ENCODE peak calls at places on chromosomes 13 and 19, in ten cellular contexts. One of them, this sample, is unnamed.
A peak's percentile ranks its signal among the peaks of the same experiment; 100 is the strongest.

GRCh38 chr13:29160862-29161261 is 340.7 kb downstream of the MTUS2 start:
- DNase-seq in AG08396: no peak
- DNase-seq in CD4-positive, alpha-beta T cell: no peak
- DNase-seq in aorta: no peak
- DNase-seq in amygdala: no peak
- DNase-seq in NCI-H1417 treated with DMSO at 0.1 percent for 48 hours: no peak
- DNase-seq in ovary: no peak
- DNase-seq in fibroblast of the conjunctiva: no peak
- DNase-seq in stimulated activated CD4-positive, alpha-beta T cell treated with anti-CD3 and anti-CD28 coated beads, TNF-alpha, amount 100 ng/mL, for 1 hour: no peak
- DNase-seq in GM10248: no peak
- DNase-seq in this sample: no peak

GRCh38 chr19:31070676-31071075 is 278.6 kb downstream of the TSHZ3 start:
- DNase-seq in AG08396: no peak
- DNase-seq in CD4-positive, alpha-beta T cell: no peak
- DNase-seq in aorta: no peak
- DNase-seq in amygdala: no peak
- DNase-seq in NCI-H1417 treated with DMSO at 0.1 percent for 48 hours: no peak
- DNase-seq in ovary: no peak
- DNase-seq in fibroblast of the conjunctiva: no peak
- DNase-seq in stimulated activated CD4-positive, alpha-beta T cell treated with anti-CD3 and anti-CD28 coated beads, TNF-alpha, amount 100 ng/mL, for 1 hour: no peak
- DNase-seq in GM10248: no peak
- DNase-seq in this sample: no peak

GRCh38 chr19:41409288-41409687 is 11.7 kb downstream of the BCKDHA start:
- DNase-seq in AG08396: peak; percentile 37
- DNase-seq in CD4-positive, alpha-beta T cell: no peak
- DNase-seq in aorta: no peak
- DNase-seq in amygdala: no peak
- DNase-seq in NCI-H1417 treated with DMSO at 0.1 percent for 48 hours: no peak
- DNase-seq in ovary: no peak
- DNase-seq in fibroblast of the conjunctiva: no peak
- DNase-seq in stimulated activated CD4-positive, alpha-beta T cell treated with anti-CD3 and anti-CD28 coated beads, TNF-alpha, amount 100 ng/mL, for 1 hour: no peak
- DNase-seq in GM10248: no peak
- DNase-seq in this sample: peak; percentile 63

GRCh38 chr13:101474419-101474957 is 22.0 kb downstream of the ITGBL1 start:
- DNase-seq in AG08396: peak; percentile 13
- DNase-seq in CD4-positive, alpha-beta T cell: no peak
- DNase-seq in aorta: no peak
- DNase-seq in amygdala: no peak
- DNase-seq in NCI-H1417 treated with DMSO at 0.1 percent for 48 hours: no peak
- DNase-seq in ovary: no peak
- DNase-seq in fibroblast of the conjunctiva: peak; percentile 63
- DNase-seq in stimulated activated CD4-positive, alpha-beta T cell treated with anti-CD3 and anti-CD28 coated beads, TNF-alpha, amount 100 ng/mL, for 1 hour: no peak
- DNase-seq in GM10248: no peak
- DNase-seq in this sample: no peak

GRCh38 chr19:53365899-53366493 is 491 bp downstream of the ZNF525 start:
- DNase-seq in AG08396: peak; percentile 22
- DNase-seq in CD4-positive, alpha-beta T cell: no peak
- DNase-seq in aorta: no peak
- DNase-seq in amygdala: no peak
- DNase-seq in NCI-H1417 treated with DMSO at 0.1 percent for 48 hours: no peak
- DNase-seq in ovary: no peak
- DNase-seq in fibroblast of the conjunctiva: no peak
- DNase-seq in stimulated activated CD4-positive, alpha-beta T cell treated with anti-CD3 and anti-CD28 coated beads, TNF-alpha, amount 100 ng/mL, for 1 hour: peak; percentile 1
- DNase-seq in GM10248: peak; percentile 24
- DNase-seq in this sample: no peak

GRCh38 chr13:113153810-113154748 is 4.4 kb upstream of the PROZ start:
- DNase-seq in AG08396: peak; percentile 92
- DNase-seq in CD4-positive, alpha-beta T cell: peak; percentile 71
- DNase-seq in aorta: peak; percentile 91
- DNase-seq in amygdala: peak; percentile 61
- DNase-seq in NCI-H1417 treated with DMSO at 0.1 percent for 48 hours: no peak
- DNase-seq in ovary: peak; percentile 86
- DNase-seq in fibroblast of the conjunctiva: peak; percentile 33
- DNase-seq in stimulated activated CD4-positive, alpha-beta T cell treated with anti-CD3 and anti-CD28 coated beads, TNF-alpha, amount 100 ng/mL, for 1 hour: peak; percentile 47
- DNase-seq in GM10248: peak; percentile 77
- DNase-seq in this sample: peak; percentile 87

GRCh38 chr19:6587093-6587820 is 3.7 kb downstream of the CD70 start:
- DNase-seq in AG08396: no peak
- DNase-seq in CD4-positive, alpha-beta T cell: no peak
- DNase-seq in aorta: no peak
- DNase-seq in amygdala: no peak
- DNase-seq in NCI-H1417 treated with DMSO at 0.1 percent for 48 hours: no peak
- DNase-seq in ovary: no peak
- DNase-seq in fibroblast of the conjunctiva: no peak
- DNase-seq in stimulated activated CD4-positive, alpha-beta T cell treated with anti-CD3 and anti-CD28 coated beads, TNF-alpha, amount 100 ng/mL, for 1 hour: no peak
- DNase-seq in GM10248: peak; percentile 42
- DNase-seq in this sample: no peak

GRCh38 chr13:99288069-99288468 is 19.1 kb downstream of the GPR183 start:
- DNase-seq in AG08396: no peak
- DNase-seq in CD4-positive, alpha-beta T cell: no peak
- DNase-seq in aorta: no peak
- DNase-seq in amygdala: no peak
- DNase-seq in NCI-H1417 treated with DMSO at 0.1 percent for 48 hours: no peak
- DNase-seq in ovary: no peak
- DNase-seq in fibroblast of the conjunctiva: no peak
- DNase-seq in stimulated activated CD4-positive, alpha-beta T cell treated with anti-CD3 and anti-CD28 coated beads, TNF-alpha, amount 100 ng/mL, for 1 hour: no peak
- DNase-seq in GM10248: peak; percentile 66
- DNase-seq in this sample: no peak

GRCh38 chr19:11125994-11126685 is 29.4 kb downstream of the SPC24 start:
- DNase-seq in AG08396: peak; percentile 59
- DNase-seq in CD4-positive, alpha-beta T cell: peak; percentile 71
- DNase-seq in aorta: peak; percentile 91
- DNase-seq in amygdala: no peak
- DNase-seq in NCI-H1417 treated with DMSO at 0.1 percent for 48 hours: no peak
- DNase-seq in ovary: peak; percentile 91
- DNase-seq in fibroblast of the conjunctiva: no peak
- DNase-seq in stimulated activated CD4-positive, alpha-beta T cell treated with anti-CD3 and anti-CD28 coated beads, TNF-alpha, amount 100 ng/mL, for 1 hour: peak; percentile 42
- DNase-seq in GM10248: peak; percentile 77
- DNase-seq in this sample: peak; percentile 92

GRCh38 chr19:58474291-58474996 is 1.7 kb upstream of the ZNF446 start:
- DNase-seq in AG08396: peak; percentile 87
- DNase-seq in CD4-positive, alpha-beta T cell: no peak
- DNase-seq in aorta: no peak
- DNase-seq in amygdala: no peak
- DNase-seq in NCI-H1417 treated with DMSO at 0.1 percent for 48 hours: no peak
- DNase-seq in ovary: no peak
- DNase-seq in fibroblast of the conjunctiva: no peak
- DNase-seq in stimulated activated CD4-positive, alpha-beta T cell treated with anti-CD3 and anti-CD28 coated beads, TNF-alpha, amount 100 ng/mL, for 1 hour: no peak
- DNase-seq in GM10248: no peak
- DNase-seq in this sample: no peak

GRCh38 chr19:51422053-51422448 is 4.6 kb upstream of the SIGLEC10 start:
- DNase-seq in AG08396: peak; percentile 93
- DNase-seq in CD4-positive, alpha-beta T cell: peak; percentile 80
- DNase-seq in aorta: peak; percentile 92
- DNase-seq in amygdala: peak; percentile 36
- DNase-seq in NCI-H1417 treated with DMSO at 0.1 percent for 48 hours: no peak
- DNase-seq in ovary: peak; percentile 46
- DNase-seq in fibroblast of the conjunctiva: peak; percentile 33
- DNase-seq in stimulated activated CD4-positive, alpha-beta T cell treated with anti-CD3 and anti-CD28 coated beads, TNF-alpha, amount 100 ng/mL, for 1 hour: peak; percentile 57
- DNase-seq in GM10248: peak; percentile 89
- DNase-seq in this sample: peak; percentile 94

GRCh38 chr19:13629687-13630357 is 123.5 kb upstream of the CACNA1A start:
- DNase-seq in AG08396: no peak
- DNase-seq in CD4-positive, alpha-beta T cell: no peak
- DNase-seq in aorta: no peak
- DNase-seq in amygdala: no peak
- DNase-seq in NCI-H1417 treated with DMSO at 0.1 percent for 48 hours: no peak
- DNase-seq in ovary: no peak
- DNase-seq in fibroblast of the conjunctiva: no peak
- DNase-seq in stimulated activated CD4-positive, alpha-beta T cell treated with anti-CD3 and anti-CD28 coated beads, TNF-alpha, amount 100 ng/mL, for 1 hour: no peak
- DNase-seq in GM10248: no peak
- DNase-seq in this sample: no peak

GRCh38 chr19:2334986-2335846 is 6.7 kb downstream of the SPPL2B start:
- DNase-seq in AG08396: no peak
- DNase-seq in CD4-positive, alpha-beta T cell: no peak
- DNase-seq in aorta: no peak
- DNase-seq in amygdala: no peak
- DNase-seq in NCI-H1417 treated with DMSO at 0.1 percent for 48 hours: no peak
- DNase-seq in ovary: no peak
- DNase-seq in fibroblast of the conjunctiva: no peak
- DNase-seq in stimulated activated CD4-positive, alpha-beta T cell treated with anti-CD3 and anti-CD28 coated beads, TNF-alpha, amount 100 ng/mL, for 1 hour: no peak
- DNase-seq in GM10248: no peak
- DNase-seq in this sample: no peak